ENCODE peak calls at places on chromosomes 6 and 20, in five cellular contexts. I, B, J, Z and F are unnamed samples.
A peak's percentile ranks its signal among the peaks of the same experiment; 100 is the strongest.

GRCh38 chr6:36851149-36851614 is 11.9 kb upstream of the CPNE5 start:
- ATAC-seq in J (peak; percentile 46), I (no peak), Z (peak; percentile 39), B (no peak), F (peak; percentile 67)

GRCh38 chr6:156698239-156699016 is 78.8 kb upstream of the ARID1B start:
- ATAC-seq in I (no peak), J (peak; percentile 80), Z (no peak), B (no peak), F (no peak)

GRCh38 chr6:23980965-23981364 is 145.1 kb upstream of the NRSN1 start:
- ATAC-seq in Z (no peak), B (no peak), I (no peak), J (no peak), F (no peak)

GRCh38 chr6:8110725-8111124 is 8.4 kb upstream of the EEF1E1 start:
- ATAC-seq in Z (peak; percentile 13), J (no peak), I (peak; percentile 77), B (no peak), F (no peak)

GRCh38 chr6:26400626-26401025 is 1.4 kb upstream of the BTN3A1 start:
- ATAC-seq in I (peak; percentile 13), B (no peak), Z (peak; percentile 25), J (no peak), F (no peak)

GRCh38 chr6:169427856-169428255 is 174.2 kb upstream of the THBS2 start:
- ATAC-seq in Z (no peak), B (no peak), I (peak; percentile 20), J (no peak), F (peak; percentile 64)

GRCh38 chr6:30915591-30915946 is 1.5 kb downstream of the VARS2 start:
- ATAC-seq in J (peak; percentile 33), I (peak; percentile 19), Z (peak; percentile 66), B (peak; percentile 23), F (no peak)

GRCh38 chr6:49462599-49462926 is 490 bp downstream of the MMUT start:
- ATAC-seq in B (peak; percentile 51), I (peak; percentile 71), J (peak; percentile 22), Z (peak; percentile 60), F (no peak)

GRCh38 chr6:44444853-44445252 is 57.3 kb downstream of the CDC5L start:
- ATAC-seq in Z (peak; percentile 23), B (no peak), I (no peak), J (no peak), F (no peak)

GRCh38 chr6:24444588-24444987 is 41.9 kb downstream of the MRS2 start:
- ATAC-seq in J (no peak), B (no peak), I (peak; percentile 53), Z (no peak), F (no peak)

GRCh38 chr20:31496761-31497295 is 17.4 kb upstream of the HM13 start:
- ATAC-seq in Z (no peak), J (no peak), B (peak; percentile 73), I (no peak), F (peak; percentile 81)

GRCh38 chr6:108904731-108905130 is 56.5 kb downstream of the ARMC2 start:
- ATAC-seq in I (no peak), Z (no peak), J (peak; percentile 97), B (no peak), F (no peak)

GRCh38 chr6:6586671-6587526 is 1.6 kb upstream of the LY86 start:
- ATAC-seq in Z (no peak), J (peak; percentile 50), B (no peak), I (no peak), F (no peak)

GRCh38 chr6:155400022-155400965 is 55.3 kb downstream of the NOX3 start:
- ATAC-seq in Z (no peak), J (no peak), I (no peak), B (no peak), F (no peak)

DNA sequence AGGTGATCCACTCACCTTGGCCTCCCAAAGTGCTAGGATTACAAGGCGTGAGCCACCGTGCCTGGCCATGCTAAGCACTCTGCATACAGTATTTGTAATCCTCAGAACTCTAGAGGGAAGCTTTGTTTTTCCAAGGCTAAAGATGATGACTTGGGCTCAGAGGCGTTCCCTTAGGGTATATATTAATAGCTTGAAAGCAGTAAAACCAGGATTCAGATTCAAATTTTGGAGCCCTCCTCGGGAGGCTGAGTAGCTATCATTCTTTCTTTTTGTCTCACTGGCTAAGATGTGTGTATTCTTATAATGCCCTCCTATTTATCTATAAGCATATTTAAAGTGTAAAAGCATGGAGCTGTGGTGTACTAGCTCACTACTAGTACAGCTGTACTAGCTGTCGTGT is 68.5 kb downstream of the PRPH2 start:
- ATAC-seq in B (no peak), I (no peak), J (no peak), Z (no peak), F (no peak)
- H3K36me3 ChIP-seq in B (peaks cover 24% of the 10 kb centered on the region), I (peaks cover 16% of the 10 kb centered on the region), J (peaks cover 13% of the 10 kb centered on the region), Z (peaks cover 76% of the 10 kb centered on the region), F (peaks cover 2% of the 10 kb centered on the region)

GRCh38 chr6:5443491-5443890 is 182.2 kb downstream of the FARS2 start:
- ATAC-seq in I (no peak), Z (no peak), J (no peak), B (no peak), F (no peak)

GRCh38 chr6:5446362-5447075 is 185.2 kb downstream of the FARS2 start:
- ATAC-seq in I (no peak), Z (no peak), J (peak; percentile 76), B (no peak), F (no peak)

GRCh38 chr6:5442319-5442718 is 181.0 kb downstream of the FARS2 start:
- ATAC-seq in J (no peak), Z (no peak), B (no peak), I (no peak), F (no peak)

GRCh38 chr6:5439749-5440148 is 178.4 kb downstream of the FARS2 start:
- ATAC-seq in J (no peak), B (no peak), I (no peak), Z (no peak), F (no peak)

DNA sequence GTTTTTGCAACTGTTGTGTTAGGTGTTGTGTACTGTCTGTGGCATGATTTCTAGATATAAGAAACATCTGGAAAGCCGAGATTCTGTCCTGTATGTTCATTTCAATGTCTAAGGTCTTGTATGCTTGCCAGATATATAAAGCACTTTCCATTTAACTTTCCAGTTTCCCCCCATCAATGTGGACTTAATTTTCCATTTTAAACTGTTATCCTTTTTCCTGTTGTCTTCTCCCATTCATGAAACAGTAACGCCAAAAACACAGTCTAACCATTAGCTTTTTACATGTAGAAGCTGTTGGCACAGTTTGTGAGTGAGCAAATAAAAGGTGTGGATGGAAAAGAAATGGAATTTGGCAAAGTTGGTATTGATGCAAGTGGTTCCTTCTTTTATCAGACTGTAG is 181.6 kb downstream of the FARS2 start:
- ATAC-seq in B (no peak), I (no peak), J (no peak), Z (no peak), F (no peak)
- H3K4me3 ChIP-seq in B (no peak overlapping the region), I (no peak overlapping the region), J (no peak overlapping the region), Z (no peak overlapping the region), F (no peak overlapping the region)

GRCh38 chr6:144578385-144579350 is 293.5 kb downstream of the UTRN start:
- ATAC-seq in I (peak; percentile 88), J (no peak), Z (no peak), B (no peak), F (no peak)

GRCh38 chr6:144580039-144580438 is 294.9 kb downstream of the UTRN start:
- ATAC-seq in J (no peak), B (no peak), Z (no peak), I (no peak), F (no peak)

GRCh38 chr6:144574796-144575195 is 289.7 kb downstream of the UTRN start:
- ATAC-seq in J (no peak), B (no peak), I (no peak), Z (no peak), F (no peak)

GRCh38 chr6:144575327-144575726 is 290.2 kb downstream of the UTRN start:
- ATAC-seq in B (no peak), Z (no peak), J (no peak), I (no peak), F (no peak)

GRCh38 chr6:144576871-144577270 is 291.7 kb downstream of the UTRN start:
- ATAC-seq in Z (no peak), I (no peak), J (no peak), B (no peak), F (no peak)
- TF ChIP-seq EP300 in Z (no peak), I (no peak), J (no peak), B (no peak), F (no peak)

DNA sequence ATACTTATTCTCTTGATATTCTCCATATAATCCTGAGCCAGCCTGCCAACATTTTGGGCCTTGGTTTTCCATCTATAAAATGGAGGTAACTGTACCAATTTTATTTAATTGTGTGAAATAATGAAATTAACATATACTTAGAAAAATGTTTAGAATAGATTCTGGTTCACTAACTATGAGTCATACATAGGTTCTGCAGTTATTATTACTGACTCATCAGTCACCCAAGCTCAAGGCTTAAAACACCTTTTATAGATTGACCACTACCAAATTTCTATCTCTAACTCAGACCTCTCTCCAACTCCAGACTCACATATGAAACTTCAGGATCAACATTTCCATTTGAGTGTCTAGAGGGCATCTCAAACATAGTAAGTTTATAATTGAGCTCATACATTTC is 1277.2 kb upstream of the GJE1 start:
- ATAC-seq in I (no peak), B (no peak), Z (no peak), J (no peak), F (no peak)
- H3K36me3 ChIP-seq in I (no peaks in the 10 kb centered on the region), B (no peaks in the 10 kb centered on the region), Z (no peaks in the 10 kb centered on the region), J (no peaks in the 10 kb centered on the region), F (no peaks in the 10 kb centered on the region)

DNA sequence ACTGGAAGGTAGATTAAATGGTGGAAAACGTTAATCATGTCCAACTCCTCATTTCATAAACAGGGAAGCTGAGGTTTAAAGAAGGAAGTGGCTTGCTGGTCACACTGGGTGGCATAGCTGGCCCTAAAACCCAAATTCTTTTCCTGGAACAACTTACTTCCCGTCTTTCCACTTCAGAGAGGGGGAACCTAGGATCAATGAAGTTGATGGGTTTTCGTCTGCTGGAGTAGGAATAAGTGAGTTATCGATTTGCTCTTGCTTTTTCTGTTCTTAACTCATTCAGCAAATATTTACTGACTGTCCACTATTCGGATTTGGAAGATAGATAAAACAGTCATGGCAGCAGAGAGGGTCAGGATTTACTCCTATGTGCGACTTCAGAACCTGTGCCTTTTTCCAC is 1.2 kb upstream of the SYS1 start:
- ATAC-seq in I (no peak), Z (no peak), J (no peak), B (no peak), F (no peak)
- H3K4me3 ChIP-seq in I (no peak overlapping the region), Z (no peak overlapping the region), J (no peak overlapping the region), B (no peak overlapping the region), F (no peak overlapping the region)

DNA sequence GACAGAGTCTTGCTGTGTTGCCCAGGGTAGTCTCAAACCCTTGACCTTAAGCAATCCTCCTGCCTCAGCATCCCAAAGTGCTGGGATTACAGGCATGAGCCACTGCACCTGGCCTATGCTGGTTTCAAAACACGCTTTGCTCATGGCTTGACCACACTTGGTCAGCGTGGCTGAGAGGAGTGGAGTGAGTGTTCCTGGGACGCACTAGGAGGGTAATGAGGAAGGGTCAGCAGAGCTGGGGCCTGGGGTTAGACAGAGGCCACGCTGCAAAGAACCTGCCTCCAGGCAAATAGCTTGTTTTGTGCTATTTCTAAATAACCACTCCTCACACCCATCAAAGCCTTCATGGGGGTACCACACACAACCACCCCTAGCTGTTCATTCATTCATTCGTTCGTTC is 77.9 kb upstream of the TOX2 start:
- ATAC-seq in B (no peak), Z (no peak), I (no peak), J (no peak), F (no peak)
- TF ChIP-seq EP300 in B (no peak), Z (no peak), I (no peak), J (no peak), F (no peak)

DNA sequence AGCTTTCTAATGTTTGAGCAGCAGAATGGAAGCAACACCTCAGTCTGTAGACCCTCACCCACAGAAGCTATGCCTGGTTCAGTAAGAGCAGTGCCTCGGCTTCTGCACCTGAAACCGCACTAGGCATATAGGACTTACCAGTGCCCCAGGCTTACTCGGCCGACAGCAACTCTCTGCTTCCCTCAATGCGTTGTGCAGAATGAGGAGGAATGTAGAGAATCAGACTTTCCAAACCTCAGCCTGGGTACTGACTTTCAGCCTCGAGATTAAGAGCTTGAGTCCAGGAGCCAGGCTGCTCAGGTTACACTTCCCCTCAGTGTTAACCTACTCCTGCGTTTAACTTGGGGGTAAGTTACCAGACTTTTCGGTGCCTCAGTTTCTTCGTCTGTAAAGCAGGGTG is 8.6 kb downstream of the EYA2 start:
- ATAC-seq in J (no peak), Z (no peak), I (no peak), B (no peak), F (no peak)
- H3K36me3 ChIP-seq in J (no peaks in the 10 kb centered on the region), Z (no peaks in the 10 kb centered on the region), I (no peaks in the 10 kb centered on the region), B (no peaks in the 10 kb centered on the region), F (no peaks in the 10 kb centered on the region)